ENCODE peak calls at places on chromosomes 11 and 22, in six cellular contexts. Z is SK-N-SH, K is GM12891, P is K562, N is GM12878, V is GM12892. Q is an unnamed sample.

GRCh38 chr11:64268687-64269379 is 15.6 kb downstream of the BAD start:
- DNase-seq in Z (peak; percentile 77), V (no peak), N (no peak), P (peak; percentile 45), K (no peak), Q (peak; percentile 33)

GRCh38 chr22:24683671-24684070 is 80.7 kb downstream of the GGT1 start:
- DNase-seq in K (no peak), N (no peak), P (no peak), V (no peak), Z (no peak), Q (no peak)

GRCh38 chr11:29125621-29126020 is 891.2 kb downstream of the KCNA4 start:
- DNase-seq in Z (no peak), N (no peak), K (no peak), P (no peak), V (no peak), Q (no peak)

GRCh38 chr22:44337658-44338004 is 24.9 kb upstream of the SHISAL1 start:
- DNase-seq in N (no peak), V (no peak), P (peak; percentile 27), Z (no peak), K (no peak), Q (no peak)

GRCh38 chr11:116355104-116355503 is 417.7 kb downstream of the BUD13 start:
- DNase-seq in Z (peak; percentile 82), N (no peak), K (no peak), P (no peak), V (no peak), Q (no peak)

GRCh38 chr11:120515186-120515723 is 3.7 kb downstream of the GRIK4 start:
- DNase-seq in V (no peak), P (no peak), N (no peak), K (no peak), Z (no peak), Q (no peak)

GRCh38 chr11:57546869-57547518 is 9.6 kb downstream of the SMTNL1 start:
- DNase-seq in Z (peak; percentile 35), N (no peak), V (peak; percentile 57), P (peak; percentile 62), K (peak; percentile 70), Q (peak; percentile 75)

GRCh38 chr11:64000740-64001514 is 14.7 kb downstream of the OTUB1 start:
- DNase-seq in V (no peak), Z (no peak), N (no peak), P (no peak), K (no peak), Q (no peak)

GRCh38 chr11:79466411-79466810 is 25.6 kb upstream of the TENM4 start:
- DNase-seq in V (no peak), K (no peak), N (no peak), Z (no peak), P (no peak), Q (no peak)

GRCh38 chr11:3221408-3222002 is 2.9 kb upstream of the MRGPRG start:
- DNase-seq in N (no peak), V (peak; percentile 14), K (no peak), Z (peak; percentile 52), P (no peak), Q (no peak)

GRCh38 chr11:107490836-107491235 is 33.2 kb upstream of the CWF19L2 start:
- DNase-seq in K (no peak), N (no peak), P (no peak), Z (no peak), V (no peak), Q (no peak)

GRCh38 chr11:69518081-69518950 is 36.9 kb downstream of the LINC01488 start:
- DNase-seq in P (no peak), V (no peak), K (no peak), N (no peak), Z (no peak), Q (no peak)

GRCh38 chr11:78641541-78641940 is 66.9 kb upstream of the NARS2 start:
- DNase-seq in N (no peak), V (no peak), Z (no peak), P (no peak), K (no peak), Q (no peak)

GRCh38 chr11:118198370-118198769 is 21.9 kb upstream of the SCN2B start:
- DNase-seq in N (no peak), Z (peak; percentile 77), P (peak; percentile 78), K (peak; percentile 55), V (peak; percentile 54), Q (peak; percentile 68)
- TF ChIP-seq TAF1 in N (no peak), Z (no peak), P (no peak), K (no peak), V (no peak), Q (peak; percentile 17)

GRCh38 chr22:20225693-20225966 is 42.5 kb downstream of the RTN4R start:
- DNase-seq in Z (no peak), K (no peak), N (no peak), V (no peak), P (no peak), Q (no peak)

GRCh38 chr22:20226077-20226716 is 41.9 kb downstream of the RTN4R start:
- DNase-seq in N (no peak), Z (no peak), P (no peak), V (no peak), K (no peak), Q (no peak)

GRCh38 chr22:20223421-20224245 is 44.5 kb downstream of the RTN4R start:
- DNase-seq in V (no peak), N (no peak), P (no peak), K (no peak), Z (no peak), Q (no peak)

GRCh38 chr22:20226760-20227350 is 41.3 kb downstream of the RTN4R start:
- DNase-seq in V (no peak), P (no peak), K (no peak), N (no peak), Z (no peak), Q (no peak)

GRCh38 chr22:20224917-20225692 is 43.0 kb downstream of the RTN4R start:
- DNase-seq in N (no peak), Z (no peak), K (no peak), V (no peak), P (no peak), Q (no peak)
- TF ChIP-seq TAF1 in N (no peak), Z (no peak), K (no peak), V (no peak), P (no peak), Q (no peak)

GRCh38 chr11:44607324-44607962 is 42.0 kb downstream of the CD82 start:
- DNase-seq in N (no peak), P (peak; percentile 41), Z (no peak), V (no peak), K (no peak), Q (no peak)
- TF ChIP-seq TAF1 in N (no peak), P (no peak), Z (no peak), V (no peak), K (no peak), Q (no peak)

DNA sequence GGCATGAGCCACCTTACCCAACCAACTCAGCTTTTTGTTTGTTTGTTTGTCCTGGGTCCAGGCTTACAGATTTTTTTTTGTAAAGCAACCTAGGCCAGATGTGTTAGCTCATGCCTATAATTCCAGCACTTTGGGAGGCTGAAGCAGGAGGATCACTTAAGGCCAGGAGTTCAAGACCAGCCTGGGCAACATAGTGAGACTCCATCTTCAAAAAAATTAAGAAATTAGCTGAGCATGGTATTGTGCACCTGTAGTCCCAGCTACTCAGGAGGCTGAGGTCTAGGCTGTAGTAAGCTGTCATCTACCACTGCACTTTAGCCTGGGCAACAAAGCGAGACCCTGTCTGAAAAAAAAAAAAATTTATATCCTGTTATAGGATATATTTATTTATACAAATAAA is 28.7 kb upstream of the GRK2 start:
- DNase-seq in V (no peak), Z (no peak), N (no peak), P (no peak), K (no peak), Q (no peak)
- TF ChIP-seq TAF1 in V (no peak), Z (no peak), N (no peak), P (no peak), K (no peak), Q (no peak)